ENCODE peak calls at places on chromosomes 16 and 17, in four cellular contexts. U is fibroblast of mammary gland, Z is posterior cingulate gyrus, I is endodermal cell. W is an unnamed sample.

GRCh38 chr16:70416748-70417616 is 21.9 kb downstream of the ST3GAL2 start:
- DNase-seq in U (no peak), Z (no peak), I (no peak), W (no peak)

GRCh38 chr17:61469474-61469873 is 17.3 kb downstream of the TBX4 start:
- DNase-seq in U (no peak), Z (no peak), I (no peak), W (no peak)

GRCh38 chr16:46911038-46911437 is 26.9 kb downstream of the GPT2 start:
- DNase-seq in U (no peak), Z (no peak), I (no peak), W (peak)

GRCh38 chr16:27330542-27330941 is 16.8 kb downstream of the IL4R start:
- DNase-seq in U (peak), Z (no peak), I (peak), W (no peak)

GRCh38 chr17:78276098-78276497 is 44.7 kb downstream of the TMEM235 start:
- DNase-seq in U (no peak), Z (no peak), I (no peak), W (no peak)

GRCh38 chr17:61209524-61209923 is 190.1 kb upstream of the TBX2 start:
- DNase-seq in U (no peak), Z (no peak), I (no peak), W (peak)

GRCh38 chr17:46811978-46812583 is 6.4 kb downstream of the WNT3 start:
- DNase-seq in U (peak), Z (no peak), I (no peak), W (no peak)

GRCh38 chr16:74451951-74452758 is 30.9 kb upstream of the CLEC18B start:
- DNase-seq in U (no peak), Z (no peak), I (no peak), W (no peak)

GRCh38 chr16:17371014-17371296 is 99.8 kb downstream of the XYLT1 start:
- DNase-seq in U (no peak), Z (no peak), I (no peak), W (no peak)

GRCh38 chr17:29597361-29598172 is 4.6 kb downstream of the ANKRD13B start:
- DNase-seq in U (no peak), Z (no peak), I (peak), W (no peak)

GRCh38 chr16:1458336-1458976 is 14.1 kb upstream of the CCDC154 start:
- DNase-seq in U (peak), Z (no peak), I (no peak), W (no peak)

GRCh38 chr16:81693467-81694303 is 85.4 kb upstream of the PLCG2 start:
- DNase-seq in U (no peak), Z (peak), I (no peak), W (peak)

GRCh38 chr17:2724783-2725164 is 13.2 kb upstream of the CLUH start:
- DNase-seq in U (peak), Z (peak), I (peak), W (no peak)

GRCh38 chr17:29042679-29043538 is at the start of gene PIPOX:
- DNase-seq in U (peak), Z (peak), I (peak), W (peak)

GRCh38 chr17:59330314-59330942 is 1.0 kb upstream of the YPEL2 start:
- DNase-seq in U (peak), Z (no peak), I (peak), W (no peak)

GRCh38 chr16:106623-107324 is 28.7 kb downstream of the MPG start:
- DNase-seq in U (peak), Z (no peak), I (peak), W (no peak)

GRCh38 chr16:75860654-75861053 is 134.4 kb upstream of the CPHXL start:
- DNase-seq in U (peak), Z (peak), I (peak), W (peak)

GRCh38 chr17:78324391-78325075 is 35.3 kb downstream of the SOCS3 start:
- DNase-seq in U (peak), Z (peak), I (peak), W (peak)